ENCODE peak calls at places on chromosome 17, in eight cellular contexts. D is NCI-H510A treated with DMSO at 0.1 percent for 48 hours, J is pons, X is MV-4-11, H is B cell, L is cardiac fibroblast, R is EL, F is mesendoderm. Y is an unnamed sample.
A peak's percentile ranks its signal among the peaks of the same experiment; 100 is the strongest.

GRCh38 chr17:40113961-40114272 is 7.9 kb upstream of the MSL1 start:
- DNase-seq in D (no peak), J (no peak), X (no peak), H (no peak), L (no peak), R (peak; percentile 66), F (peak; percentile 77), Y (no peak)

GRCh38 chr17:66580601-66581385 is 254.1 kb upstream of the CACNG5 start:
- DNase-seq in D (peak; percentile 16), J (no peak), X (no peak), H (no peak), L (peak; percentile 62), R (peak; percentile 47), F (no peak), Y (peak; percentile 35)

GRCh38 chr17:34980681-34981537 is 597 bp downstream of the LIG3 start:
- DNase-seq in D (peak; percentile 57), J (peak; percentile 55), X (peak; percentile 88), H (peak; percentile 97), L (peak; percentile 91), R (peak; percentile 87), F (peak; percentile 90), Y (peak; percentile 87)

GRCh38 chr17:73101031-73101430 is 8.5 kb upstream of the SLC39A11 start:
- DNase-seq in D (no peak), J (no peak), X (peak; percentile 26), H (no peak), L (no peak), R (no peak), F (no peak), Y (no peak)

GRCh38 chr17:4858880-4859260 is 25.7 kb downstream of the MINK1 start:
- DNase-seq in D (peak; percentile 35), J (peak; percentile 72), X (no peak), H (no peak), L (peak; percentile 47), R (peak; percentile 59), F (peak; percentile 51), Y (no peak)

GRCh38 chr17:78539771-78540170 is 37.4 kb downstream of the DNAH17 start:
- DNase-seq in D (no peak), J (no peak), X (no peak), H (no peak), L (no peak), R (no peak), F (no peak), Y (no peak)

GRCh38 chr17:42538482-42538881 is 2.4 kb downstream of the NAGLU start:
- DNase-seq in D (no peak), J (no peak), X (no peak), H (no peak), L (no peak), R (no peak), F (no peak), Y (no peak)

GRCh38 chr17:48717367-48718161 is 4.8 kb downstream of the PRAC1 start:
- DNase-seq in D (no peak), J (no peak), X (no peak), H (no peak), L (no peak), R (no peak), F (no peak), Y (no peak)

GRCh38 chr17:44769230-44769629 is 10.4 kb downstream of the ADAM11 start:
- DNase-seq in D (no peak), J (no peak), X (no peak), H (no peak), L (no peak), R (no peak), F (no peak), Y (no peak)